ENCODE peak calls at places on chromosomes 13 and 19, in four cellular contexts. M, O, D and N are unnamed samples.

GRCh38 chr13:99995503-99996176 is 14.1 kb downstream of the ZIC2 start:
- DNase-seq in M (no peak), O (no peak), D (no peak), N (peak; percentile 63)

GRCh38 chr19:56110515-56111448 is 10.3 kb downstream of the ZNF787 start:
- DNase-seq in M (peak; percentile 59), O (no peak), D (no peak), N (no peak)

GRCh38 chr13:50129065-50129922 is 114.0 kb downstream of the KCNRG start:
- DNase-seq in M (peak; percentile 38), O (peak; percentile 41), D (no peak), N (no peak)

GRCh38 chr13:40161931-40162330 is 504.5 kb downstream of the FOXO1 start:
- DNase-seq in M (no peak), O (no peak), D (no peak), N (no peak)

GRCh38 chr13:106423530-106423929 is 111.9 kb downstream of the EFNB2 start:
- DNase-seq in M (no peak), O (no peak), D (no peak), N (no peak)

GRCh38 chr19:35528218-35529038 is at the start of gene SBSN:
- DNase-seq in M (peak; percentile 93), O (peak; percentile 62), D (no peak), N (peak; percentile 73)

GRCh38 chr19:12838893-12839656 is 760 bp downstream of the MAST1 start:
- DNase-seq in M (no peak), O (no peak), D (no peak), N (no peak)

GRCh38 chr13:83819156-83819555 is 63.1 kb downstream of the SLITRK1 start:
- DNase-seq in M (peak; percentile 36), O (no peak), D (no peak), N (no peak)

GRCh38 chr13:102141625-102142472 is 260.0 kb downstream of the FGF14 start:
- DNase-seq in M (peak; percentile 59), O (peak; percentile 6), D (no peak), N (peak; percentile 26)

GRCh38 chr13:49308104-49308875 is 60.6 kb downstream of the CDADC1 start:
- DNase-seq in M (peak; percentile 94), O (no peak), D (no peak), N (no peak)

GRCh38 chr13:24997367-24997967 is 98.5 kb upstream of the PABPC3 start:
- DNase-seq in M (peak; percentile 42), O (peak; percentile 14), D (no peak), N (peak; percentile 16)

GRCh38 chr19:17292301-17293074 is 10.7 kb downstream of the ABHD8 start:
- DNase-seq in M (peak; percentile 91), O (peak; percentile 97), D (peak; percentile 72), N (peak; percentile 90)

GRCh38 chr13:80444240-80445015 is 103.5 kb upstream of the SPRY2 start:
- DNase-seq in M (no peak), O (no peak), D (no peak), N (no peak)

GRCh38 chr19:38565686-38566105 is 52.1 kb downstream of the MAP4K1 start:
- DNase-seq in M (no peak), O (no peak), D (no peak), N (no peak)

GRCh38 chr13:99144306-99144705 is 56.3 kb upstream of the UBAC2 start:
- DNase-seq in M (no peak), O (no peak), D (no peak), N (no peak)

GRCh38 chr19:33393286-33394005 is 19.9 kb downstream of the CEBPG start:
- DNase-seq in M (no peak), O (no peak), D (no peak), N (no peak)

GRCh38 chr13:34161829-34162544 is 344.0 kb downstream of the RFC3 start:
- DNase-seq in M (peak; percentile 88), O (peak; percentile 11), D (no peak), N (peak; percentile 37)

GRCh38 chr19:17376935-17377600 is at the start of gene PLVAP:
- DNase-seq in M (no peak), O (no peak), D (no peak), N (no peak)

GRCh38 chr13:42228527-42228926 is 43.4 kb upstream of the AKAP11 start:
- DNase-seq in M (no peak), O (no peak), D (no peak), N (no peak)

GRCh38 chr19:8399681-8400188 is 9.6 kb downstream of the RAB11B start:
- DNase-seq in M (no peak), O (no peak), D (no peak), N (no peak)

GRCh38 chr19:41689993-41690800 is 2.1 kb upstream of the CEACAM7 start:
- DNase-seq in M (no peak), O (no peak), D (no peak), N (no peak)

GRCh38 chr19:47417746-47418594 is 1.4 kb downstream of the MEIS3 start:
- DNase-seq in M (no peak), O (no peak), D (peak; percentile 24), N (no peak)

GRCh38 chr19:53102186-53102585 is 1.0 kb downstream of the ZNF160 start:
- DNase-seq in M (no peak), O (peak; percentile 26), D (no peak), N (no peak)